ENCODE peak calls at places on chromosomes 16 and 17, in six cellular contexts. One of them, this sample, is unnamed.

GRCh38 chr17:39792523-39793221 is 54.9 kb downstream of the GRB7 start:
- ATAC-seq in omental fat pad: no peak
- ATAC-seq in central memory CD8-positive, alpha-beta T cell: no peak
- ATAC-seq in heart right ventricle: no peak
- ATAC-seq in pancreas: no peak
- ATAC-seq in heart left ventricle: no peak
- ATAC-seq in this sample: no peak

GRCh38 chr16:64089697-64090096 is 1032.2 kb downstream of the CDH11 start:
- ATAC-seq in omental fat pad: no peak
- ATAC-seq in central memory CD8-positive, alpha-beta T cell: no peak
- ATAC-seq in heart right ventricle: no peak
- ATAC-seq in pancreas: peak; percentile 40
- ATAC-seq in heart left ventricle: no peak
- ATAC-seq in this sample: no peak

GRCh38 chr17:28180449-28180848 is 138.0 kb downstream of the NLK start:
- ATAC-seq in omental fat pad: no peak
- ATAC-seq in central memory CD8-positive, alpha-beta T cell: no peak
- ATAC-seq in heart right ventricle: no peak
- ATAC-seq in pancreas: no peak
- ATAC-seq in heart left ventricle: no peak
- ATAC-seq in this sample: no peak

GRCh38 chr17:27414271-27414670 is 42.0 kb upstream of the KSR1 start:
- ATAC-seq in omental fat pad: no peak
- ATAC-seq in central memory CD8-positive, alpha-beta T cell: no peak
- ATAC-seq in heart right ventricle: no peak
- ATAC-seq in pancreas: no peak
- ATAC-seq in heart left ventricle: no peak
- ATAC-seq in this sample: no peak

GRCh38 chr17:79094261-79094660 is 19.6 kb downstream of the ENGASE start:
- ATAC-seq in omental fat pad: no peak
- ATAC-seq in central memory CD8-positive, alpha-beta T cell: no peak
- ATAC-seq in heart right ventricle: no peak
- ATAC-seq in pancreas: no peak
- ATAC-seq in heart left ventricle: no peak
- ATAC-seq in this sample: no peak

GRCh38 chr17:427891-428290 is 75.3 kb upstream of the RPH3AL start:
- ATAC-seq in omental fat pad: no peak
- ATAC-seq in central memory CD8-positive, alpha-beta T cell: no peak
- ATAC-seq in heart right ventricle: no peak
- ATAC-seq in pancreas: no peak
- ATAC-seq in heart left ventricle: no peak
- ATAC-seq in this sample: no peak

GRCh38 chr17:72931163-72931562 is 161.3 kb downstream of the SLC39A11 start:
- ATAC-seq in omental fat pad: no peak
- ATAC-seq in central memory CD8-positive, alpha-beta T cell: no peak
- ATAC-seq in heart right ventricle: no peak
- ATAC-seq in pancreas: peak; percentile 71
- ATAC-seq in heart left ventricle: no peak
- ATAC-seq in this sample: no peak

GRCh38 chr16:31061813-31062440 is 12.1 kb downstream of the ZNF668 start:
- ATAC-seq in omental fat pad: no peak
- ATAC-seq in central memory CD8-positive, alpha-beta T cell: no peak
- ATAC-seq in heart right ventricle: no peak
- ATAC-seq in pancreas: no peak
- ATAC-seq in heart left ventricle: no peak
- ATAC-seq in this sample: no peak

GRCh38 chr17:75595919-75596310 is 8.3 kb downstream of the MYO15B start:
- ATAC-seq in omental fat pad: no peak
- ATAC-seq in central memory CD8-positive, alpha-beta T cell: no peak
- ATAC-seq in heart right ventricle: no peak
- ATAC-seq in pancreas: no peak
- ATAC-seq in heart left ventricle: no peak
- ATAC-seq in this sample: no peak

GRCh38 chr17:41480136-41480535 is 815 bp downstream of the KRT35 start:
- ATAC-seq in omental fat pad: no peak
- ATAC-seq in central memory CD8-positive, alpha-beta T cell: no peak
- ATAC-seq in heart right ventricle: no peak
- ATAC-seq in pancreas: no peak
- ATAC-seq in heart left ventricle: no peak
- ATAC-seq in this sample: no peak

GRCh38 chr16:69613283-69614154 is 47.8 kb downstream of the NFAT5 start:
- ATAC-seq in omental fat pad: peak; percentile 52
- ATAC-seq in central memory CD8-positive, alpha-beta T cell: no peak
- ATAC-seq in heart right ventricle: no peak
- ATAC-seq in pancreas: peak; percentile 85
- ATAC-seq in heart left ventricle: no peak
- ATAC-seq in this sample: no peak

GRCh38 chr16:1362807-1363206 is 11.1 kb downstream of the GNPTG start:
- ATAC-seq in omental fat pad: no peak
- ATAC-seq in central memory CD8-positive, alpha-beta T cell: no peak
- ATAC-seq in heart right ventricle: no peak
- ATAC-seq in pancreas: no peak
- ATAC-seq in heart left ventricle: no peak
- ATAC-seq in this sample: no peak

GRCh38 chr16:66578596-66579531 is at the start of gene CMTM2:
- ATAC-seq in omental fat pad: peak; percentile 42
- ATAC-seq in central memory CD8-positive, alpha-beta T cell: no peak
- ATAC-seq in heart right ventricle: peak; percentile 37
- ATAC-seq in pancreas: no peak
- ATAC-seq in heart left ventricle: no peak
- ATAC-seq in this sample: no peak

This sample was measured in gastroesophageal sphincter.